ENCODE peak calls at places on chromosome X, in seven cellular contexts. One of them, this sample, is unnamed.

GRCh38 chrX:54357414-54358377 is at the start of gene WNK3:
- DNase-seq in mammary epithelial cell: peak
- DNase-seq in astrocyte of the hippocampus: peak
- DNase-seq in T-cell: peak
- DNase-seq in mesendoderm: peak
- DNase-seq in Caco-2: no peak
- DNase-seq in stimulated activated CD4-positive, alpha-beta T cell treated with anti-CD3 and anti-CD28 coated beads, TNF-alpha, amount 100 ng/mL, for 48 hours: peak
- DNase-seq in this sample: peak

GRCh38 chrX:143940119-143940518 is 56.2 kb downstream of the UBE2NL start:
- DNase-seq in mammary epithelial cell: no peak
- DNase-seq in astrocyte of the hippocampus: no peak
- DNase-seq in T-cell: no peak
- DNase-seq in mesendoderm: no peak
- DNase-seq in Caco-2: no peak
- DNase-seq in stimulated activated CD4-positive, alpha-beta T cell treated with anti-CD3 and anti-CD28 coated beads, TNF-alpha, amount 100 ng/mL, for 48 hours: no peak
- DNase-seq in this sample: no peak

GRCh38 chrX:137164329-137164728 is 130.5 kb upstream of the GPR101 start:
- DNase-seq in mammary epithelial cell: no peak
- DNase-seq in astrocyte of the hippocampus: no peak
- DNase-seq in T-cell: no peak
- DNase-seq in mesendoderm: no peak
- DNase-seq in Caco-2: no peak
- DNase-seq in stimulated activated CD4-positive, alpha-beta T cell treated with anti-CD3 and anti-CD28 coated beads, TNF-alpha, amount 100 ng/mL, for 48 hours: no peak
- DNase-seq in this sample: no peak

GRCh38 chrX:133881893-133882292 is 103.5 kb downstream of the GPC3 start:
- DNase-seq in mammary epithelial cell: no peak
- DNase-seq in astrocyte of the hippocampus: no peak
- DNase-seq in T-cell: no peak
- DNase-seq in mesendoderm: peak
- DNase-seq in Caco-2: no peak
- DNase-seq in stimulated activated CD4-positive, alpha-beta T cell treated with anti-CD3 and anti-CD28 coated beads, TNF-alpha, amount 100 ng/mL, for 48 hours: no peak
- DNase-seq in this sample: no peak

GRCh38 chrX:115268421-115268820 is 21.1 kb upstream of the LUZP4 start:
- DNase-seq in mammary epithelial cell: no peak
- DNase-seq in astrocyte of the hippocampus: no peak
- DNase-seq in T-cell: no peak
- DNase-seq in mesendoderm: peak
- DNase-seq in Caco-2: peak
- DNase-seq in stimulated activated CD4-positive, alpha-beta T cell treated with anti-CD3 and anti-CD28 coated beads, TNF-alpha, amount 100 ng/mL, for 48 hours: no peak
- DNase-seq in this sample: no peak

GRCh38 chrX:76183289-76184057 is 10.6 kb downstream of the PBDC1 start:
- DNase-seq in mammary epithelial cell: peak
- DNase-seq in astrocyte of the hippocampus: peak
- DNase-seq in T-cell: no peak
- DNase-seq in mesendoderm: no peak
- DNase-seq in Caco-2: no peak
- DNase-seq in stimulated activated CD4-positive, alpha-beta T cell treated with anti-CD3 and anti-CD28 coated beads, TNF-alpha, amount 100 ng/mL, for 48 hours: no peak
- DNase-seq in this sample: no peak

GRCh38 chrX:32825009-32825408 is 386.3 kb downstream of the DMD start:
- DNase-seq in mammary epithelial cell: no peak
- DNase-seq in astrocyte of the hippocampus: no peak
- DNase-seq in T-cell: no peak
- DNase-seq in mesendoderm: no peak
- DNase-seq in Caco-2: no peak
- DNase-seq in stimulated activated CD4-positive, alpha-beta T cell treated with anti-CD3 and anti-CD28 coated beads, TNF-alpha, amount 100 ng/mL, for 48 hours: no peak
- DNase-seq in this sample: no peak

GRCh38 chrX:139298437-139298836 is 232.1 kb upstream of the F9 start:
- DNase-seq in mammary epithelial cell: no peak
- DNase-seq in astrocyte of the hippocampus: no peak
- DNase-seq in T-cell: no peak
- DNase-seq in mesendoderm: no peak
- DNase-seq in Caco-2: no peak
- DNase-seq in stimulated activated CD4-positive, alpha-beta T cell treated with anti-CD3 and anti-CD28 coated beads, TNF-alpha, amount 100 ng/mL, for 48 hours: no peak
- DNase-seq in this sample: no peak

GRCh38 chrX:69314436-69315348 is 149.4 kb upstream of the PJA1 start:
- DNase-seq in mammary epithelial cell: no peak
- DNase-seq in astrocyte of the hippocampus: no peak
- DNase-seq in T-cell: no peak
- DNase-seq in mesendoderm: peak
- DNase-seq in Caco-2: no peak
- DNase-seq in stimulated activated CD4-positive, alpha-beta T cell treated with anti-CD3 and anti-CD28 coated beads, TNF-alpha, amount 100 ng/mL, for 48 hours: no peak
- DNase-seq in this sample: no peak

GRCh38 chrX:71177327-71177726 is 32.7 kb downstream of the NLGN3 start:
- DNase-seq in mammary epithelial cell: no peak
- DNase-seq in astrocyte of the hippocampus: no peak
- DNase-seq in T-cell: no peak
- DNase-seq in mesendoderm: no peak
- DNase-seq in Caco-2: no peak
- DNase-seq in stimulated activated CD4-positive, alpha-beta T cell treated with anti-CD3 and anti-CD28 coated beads, TNF-alpha, amount 100 ng/mL, for 48 hours: no peak
- DNase-seq in this sample: no peak

GRCh38 chrX:155068165-155068564 is 2.8 kb downstream of the CMC4 start:
- DNase-seq in mammary epithelial cell: peak
- DNase-seq in astrocyte of the hippocampus: peak
- DNase-seq in T-cell: no peak
- DNase-seq in mesendoderm: no peak
- DNase-seq in Caco-2: no peak
- DNase-seq in stimulated activated CD4-positive, alpha-beta T cell treated with anti-CD3 and anti-CD28 coated beads, TNF-alpha, amount 100 ng/mL, for 48 hours: no peak
- DNase-seq in this sample: no peak

GRCh38 chrX:1462596-1463251 is 10.0 kb upstream of the ASMTL start:
- DNase-seq in mammary epithelial cell: no peak
- DNase-seq in astrocyte of the hippocampus: peak
- DNase-seq in T-cell: peak
- DNase-seq in mesendoderm: no peak
- DNase-seq in Caco-2: no peak
- DNase-seq in stimulated activated CD4-positive, alpha-beta T cell treated with anti-CD3 and anti-CD28 coated beads, TNF-alpha, amount 100 ng/mL, for 48 hours: peak
- DNase-seq in this sample: no peak